ENCODE peak calls at places on chromosomes 13 and 19, in seven cellular contexts. W, Y, E, F, M, Q and V are unnamed samples.

GRCh38 chr19:10762656-10763055 is 44.8 kb downstream of the DNM2 start:
- DNase-seq in F (no peak), Q (no peak), M (no peak), W (no peak), E (peak), Y (peak), V (no peak)

GRCh38 chr13:35144496-35144895 is 202.4 kb downstream of the NBEA start:
- DNase-seq in F (peak), Y (no peak), W (peak), M (no peak), Q (no peak), E (no peak), V (no peak)

GRCh38 chr13:113297370-113297871 is 382 bp downstream of the LAMP1 start:
- DNase-seq in Y (peak), M (no peak), Q (no peak), W (no peak), F (peak), E (peak), V (no peak)

GRCh38 chr13:35953537-35954206 is 177.5 kb downstream of the DCLK1 start:
- DNase-seq in E (peak), M (peak), W (peak), Q (peak), Y (peak), F (peak), V (peak)

GRCh38 chr13:27339299-27339698 is 68.7 kb downstream of the RASL11A start:
- DNase-seq in Q (no peak), E (no peak), Y (peak), F (peak), W (peak), M (no peak), V (no peak)

GRCh38 chr13:65461590-65461989 is 1768.5 kb downstream of the PCDH9 start:
- DNase-seq in Y (no peak), M (peak), E (no peak), W (peak), Q (no peak), F (peak), V (no peak)

GRCh38 chr13:44259045-44260042 is 114.3 kb upstream of the SERP2 start:
- DNase-seq in E (no peak), M (no peak), Q (no peak), Y (peak), F (peak), W (no peak), V (no peak)

GRCh38 chr13:113137656-113138292 is 15.2 kb downstream of the F10 start:
- DNase-seq in M (no peak), Y (no peak), E (no peak), F (no peak), Q (no peak), W (no peak), V (no peak)

GRCh38 chr19:31126236-31126635 is 223.0 kb downstream of the TSHZ3 start:
- DNase-seq in Q (no peak), F (peak), Y (no peak), E (no peak), M (no peak), W (no peak), V (no peak)

GRCh38 chr19:38184815-38185214 is 39.2 kb downstream of the DPF1 start:
- DNase-seq in M (no peak), E (no peak), Y (no peak), W (no peak), Q (no peak), F (no peak), V (no peak)

GRCh38 chr13:114119196-114119595 is 13.2 kb downstream of the RASA3 start:
- DNase-seq in W (peak), Q (peak), M (peak), E (peak), F (peak), Y (no peak), V (peak)

GRCh38 chr19:10553087-10553667 is 9.5 kb downstream of the ATG4D start:
- DNase-seq in E (no peak), M (no peak), W (no peak), F (no peak), Q (no peak), Y (no peak), V (no peak)

GRCh38 chr19:4986471-4986888 is 17.6 kb downstream of the KDM4B start:
- DNase-seq in Y (no peak), F (no peak), W (no peak), Q (no peak), E (no peak), M (no peak), V (no peak)

GRCh38 chr19:17244618-17245534 is 843 bp downstream of the NR2F6 start:
- DNase-seq in M (no peak), W (no peak), E (peak), Y (peak), F (no peak), Q (no peak), V (no peak)

GRCh38 chr13:113041821-113042335 is 63.7 kb upstream of the F7 start:
- DNase-seq in M (no peak), W (no peak), F (no peak), Y (no peak), Q (no peak), E (no peak), V (no peak)

GRCh38 chr19:10961763-10962536 is 1.1 kb downstream of the SMARCA4 start:
- DNase-seq in W (no peak), Q (no peak), Y (no peak), E (no peak), F (no peak), M (no peak), V (no peak)

GRCh38 chr13:73876323-73876722 is 257.9 kb downstream of the KLF12 start:
- DNase-seq in F (peak), E (no peak), W (no peak), Y (no peak), M (no peak), Q (no peak), V (no peak)

GRCh38 chr13:47114030-47114429 is 217.2 kb upstream of the HTR2A start:
- DNase-seq in Y (no peak), W (peak), Q (no peak), M (peak), E (no peak), F (peak), V (peak)

GRCh38 chr13:97121894-97122293 is 100.2 kb upstream of the MBNL2 start:
- DNase-seq in Q (no peak), F (peak), M (no peak), Y (no peak), E (no peak), W (no peak), V (no peak)

GRCh38 chr19:31054430-31054829 is 294.8 kb downstream of the TSHZ3 start:
- DNase-seq in Q (peak), F (peak), W (peak), E (peak), Y (peak), M (peak), V (peak)

DNA sequence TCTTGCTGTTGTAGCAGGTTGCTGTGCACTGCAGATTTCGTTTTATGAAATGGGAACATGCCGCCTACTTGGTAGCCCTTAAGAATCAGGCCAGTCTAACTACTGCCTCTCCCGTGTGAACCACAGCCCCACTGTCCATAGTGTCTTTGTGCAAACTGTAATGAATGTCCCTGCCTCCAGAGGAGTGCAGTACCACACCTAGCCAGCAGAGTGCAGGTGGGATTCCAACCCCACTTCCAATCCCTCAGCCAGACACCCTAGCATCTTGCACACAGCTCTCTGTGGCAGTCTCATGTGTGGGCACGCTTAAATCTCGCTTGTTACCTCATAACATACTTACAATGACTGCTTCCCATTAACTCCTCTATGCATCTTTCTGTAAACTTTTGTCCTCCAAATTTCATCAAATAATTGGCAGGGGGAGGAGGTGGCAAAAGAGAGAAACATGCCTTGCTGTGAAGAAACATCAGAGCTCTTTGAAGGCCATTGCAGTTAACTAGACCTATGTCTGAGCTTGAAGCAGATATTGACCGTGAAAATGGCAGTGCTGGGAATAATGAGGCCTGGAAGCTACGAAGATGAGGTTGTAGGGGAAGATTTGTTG is 47.2 kb downstream of the ZAR1L start:
- DNase-seq in Y (peak), Q (no peak), E (no peak), F (no peak), M (no peak), W (no peak), V (no peak)
- TF ChIP-seq CTCF in Y (peak), Q (peak), E (peak), F (peak), M (peak), W (peak), V (peak)

GRCh38 chr13:95201814-95202521 is 99.3 kb downstream of the ABCC4 start:
- DNase-seq in Q (no peak), Y (no peak), W (peak), M (no peak), E (no peak), F (peak), V (no peak)

GRCh38 chr13:95195146-95195545 is 106.1 kb downstream of the ABCC4 start:
- DNase-seq in W (no peak), F (no peak), Y (no peak), Q (no peak), M (no peak), E (no peak), V (no peak)

GRCh38 chr13:95204231-95204765 is 97.0 kb downstream of the ABCC4 start:
- DNase-seq in F (no peak), W (no peak), E (no peak), M (no peak), Y (no peak), Q (no peak), V (no peak)

GRCh38 chr13:95197548-95197947 is 103.7 kb downstream of the ABCC4 start:
- DNase-seq in M (no peak), Y (no peak), W (no peak), Q (no peak), F (no peak), E (no peak), V (no peak)

DNA sequence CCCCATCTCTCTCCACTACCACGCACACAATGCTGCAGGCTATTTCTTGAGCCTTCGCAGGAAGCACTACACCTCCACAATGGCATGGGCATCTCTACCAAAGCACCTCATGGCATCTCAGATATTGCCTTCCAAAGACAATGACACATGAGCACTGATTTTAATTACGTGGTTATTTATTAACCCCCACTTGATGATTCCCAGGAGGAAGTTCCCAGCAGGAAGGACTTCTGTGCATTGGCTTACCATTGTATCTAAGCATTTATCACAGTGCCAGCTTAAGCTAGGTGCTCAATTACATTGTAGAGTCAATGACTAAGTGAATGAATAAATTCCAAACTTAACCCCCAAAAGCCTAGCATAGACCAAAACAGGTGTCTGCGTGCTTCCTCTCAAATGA is 101.4 kb downstream of the ABCC4 start:
- DNase-seq in Q (no peak), W (no peak), E (no peak), F (no peak), Y (no peak), M (no peak), V (peak)
- H3K4me3 ChIP-seq in Q (no peak), W (no peak), E (no peak), F (no peak), Y (no peak), M (no peak), V (no peak)

GRCh38 chr19:13799669-13800068 is 4.4 kb downstream of the ZSWIM4 start:
- DNase-seq in Y (no peak), M (no peak), W (no peak), E (no peak), F (no peak), Q (no peak), V (no peak)
- TF ChIP-seq CTCF in Y (no peak), M (no peak), W (no peak), E (no peak), F (no peak), Q (no peak), V (no peak)

DNA sequence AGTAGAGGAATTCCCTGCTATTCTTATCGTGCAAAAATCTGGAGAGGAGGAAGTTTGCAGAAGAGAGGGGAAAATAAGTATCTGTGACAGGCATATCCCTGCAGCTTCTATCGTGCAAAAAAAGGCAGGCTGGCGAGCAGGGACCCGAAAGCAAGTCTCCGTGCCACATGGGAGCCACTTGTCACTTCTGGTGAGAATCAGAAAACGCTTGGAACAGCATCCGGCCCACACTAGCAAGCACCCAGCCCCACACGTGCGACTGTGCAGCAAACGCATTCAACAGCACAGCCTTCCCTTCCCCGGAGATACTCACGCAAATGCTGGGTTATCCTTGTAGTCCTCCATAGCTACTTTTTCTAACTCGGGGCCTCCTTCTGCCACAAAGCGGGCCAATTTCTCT is 16.9 kb downstream of the SUGP1 start:
- DNase-seq in Q (no peak), Y (no peak), W (no peak), M (no peak), E (no peak), F (no peak), V (no peak)
- H3K4me3 ChIP-seq in Q (no peak), Y (no peak), W (no peak), M (no peak), E (no peak), F (no peak), V (no peak)

GRCh38 chr13:102399791-102400618 is 1.8 kb downstream of the FGF14 start:
- DNase-seq in Q (no peak), E (peak), W (no peak), Y (no peak), M (no peak), F (no peak), V (no peak)
- TF ChIP-seq CTCF in Q (peak), E (no peak), W (no peak), Y (no peak), M (peak), F (peak), V (peak)

DNA sequence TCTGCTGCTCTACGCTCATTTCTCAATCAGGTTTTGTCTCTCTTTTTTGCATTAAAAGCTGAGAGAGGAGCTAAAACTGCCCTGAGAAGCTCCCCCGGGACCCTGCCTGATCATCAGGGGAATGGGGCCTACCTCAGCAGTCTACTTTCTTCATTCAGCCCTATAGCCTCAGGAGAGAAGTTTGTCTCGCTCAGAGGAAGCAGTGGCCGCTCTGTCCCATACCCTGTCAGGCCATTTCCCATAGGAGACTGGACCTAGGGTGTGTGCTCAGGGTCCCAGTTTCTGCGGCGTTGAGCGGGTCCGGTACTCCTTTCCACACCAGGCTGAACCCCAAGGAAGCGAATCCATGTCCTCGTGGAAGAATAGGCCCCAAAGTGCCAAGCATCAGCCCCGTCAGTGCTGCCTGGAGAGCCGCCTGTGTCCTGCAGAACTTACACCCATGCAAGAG is 21.7 kb downstream of the UBE2L5 start:
- DNase-seq in E (no peak), M (no peak), Y (peak), F (no peak), Q (no peak), W (no peak), V (no peak)
- H3K4me3 ChIP-seq in E (no peak), M (no peak), Y (no peak), F (no peak), Q (no peak), W (no peak), V (no peak)

DNA sequence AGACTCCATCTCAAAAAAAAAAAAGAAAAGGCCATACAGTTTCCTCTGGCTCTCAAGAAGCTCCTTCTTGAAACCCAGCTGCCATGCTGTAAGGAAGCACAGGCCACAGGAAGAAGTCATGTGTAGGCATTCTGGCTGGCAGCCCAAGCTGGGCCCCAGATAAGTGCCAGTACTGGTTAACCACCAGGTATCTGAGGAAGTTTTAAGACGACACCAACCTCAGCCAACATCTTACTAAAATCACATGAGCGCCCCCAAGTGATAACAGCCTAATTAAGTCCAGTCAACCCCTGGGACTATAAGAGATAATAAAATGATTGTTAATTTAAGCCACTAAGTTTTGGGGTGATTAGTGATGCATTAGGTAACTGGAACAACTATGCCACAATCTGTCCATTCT is 27.4 kb upstream of the AKT2 start:
- DNase-seq in M (no peak), W (no peak), F (no peak), Q (no peak), Y (no peak), E (no peak), V (no peak)
- TF ChIP-seq CTCF in M (no peak), W (no peak), F (no peak), Q (no peak), Y (no peak), E (no peak), V (no peak)

DNA sequence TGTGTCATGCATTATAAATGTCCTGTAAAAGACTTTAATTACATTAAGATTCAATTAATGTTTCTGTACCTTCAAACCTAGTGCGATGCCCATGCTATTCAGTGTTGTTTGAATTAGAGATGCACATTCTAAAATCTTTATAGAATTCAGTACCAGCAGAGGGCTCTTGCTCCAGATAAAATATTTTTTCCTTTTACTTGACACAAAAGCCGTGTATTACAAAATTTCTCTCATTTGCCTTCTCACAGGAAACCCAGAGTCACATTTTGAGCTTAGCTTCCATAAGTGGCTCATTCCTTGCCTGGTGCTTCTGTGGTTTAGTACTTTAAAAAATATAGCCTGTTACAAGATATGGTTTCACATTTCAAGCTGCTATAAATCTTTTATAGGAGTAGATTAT is 101.2 kb downstream of the RNF17 start:
- DNase-seq in W (no peak), E (no peak), Q (no peak), Y (no peak), M (no peak), F (no peak), V (no peak)
- H3K4me3 ChIP-seq in W (no peak), E (no peak), Q (no peak), Y (no peak), M (no peak), F (no peak), V (no peak)

GRCh38 chr19:58154287-58154678 is 3.7 kb upstream of the ZNF329 start:
- DNase-seq in W (peak), M (no peak), E (peak), Y (no peak), F (peak), Q (no peak), V (no peak)

GRCh38 chr19:58150328-58150921 is at the start of gene ZNF329:
- DNase-seq in Q (peak), E (peak), Y (peak), F (peak), W (peak), M (peak), V (peak)

GRCh38 chr19:58154679-58155648 is 4.4 kb upstream of the ZNF329 start:
- DNase-seq in M (peak), F (peak), Q (peak), E (peak), W (peak), Y (peak), V (peak)

GRCh38 chr19:58157045-58157728 is 6.6 kb upstream of the ZNF329 start:
- DNase-seq in F (no peak), W (no peak), Q (no peak), E (no peak), M (no peak), Y (no peak), V (no peak)

DNA sequence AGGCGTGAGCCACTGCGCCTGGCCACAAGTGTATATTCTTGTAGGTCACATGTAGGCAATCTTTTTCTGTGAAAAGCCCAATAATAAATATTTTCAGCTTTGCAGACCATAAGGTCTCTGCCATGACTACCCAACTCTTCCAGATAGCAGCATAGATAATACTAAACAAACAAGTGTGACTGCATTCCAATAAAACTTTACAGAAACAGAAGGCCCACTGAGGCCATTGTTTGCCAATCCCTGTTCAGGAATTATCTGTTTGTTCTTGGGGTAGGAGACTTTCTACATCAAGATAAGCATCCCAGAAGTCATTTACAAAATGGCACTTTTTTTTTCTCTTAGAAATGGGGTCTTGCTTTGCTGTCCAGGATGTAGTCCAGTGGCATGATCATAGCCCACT is 2.8 kb upstream of the ZNF329 start:
- DNase-seq in W (no peak), F (no peak), Y (no peak), M (no peak), E (no peak), Q (no peak), V (no peak)
- TF ChIP-seq CTCF in W (no peak), F (no peak), Y (no peak), M (no peak), E (no peak), Q (no peak), V (no peak)